ENCODE peak calls at places on chromosomes 7 and 10, in ten cellular contexts. One of them, this sample, is unnamed.

GRCh38 chr10:77501152-77501845 is 136.3 kb downstream of the KCNMA1 start:
- DNase-seq in suprapubic skin: no peak
- DNase-seq in H9: no peak
- DNase-seq in naive thymus-derived CD4-positive, alpha-beta T cell: no peak
- DNase-seq in CD8-positive, alpha-beta T cell: no peak
- DNase-seq in brain microvascular endothelial cell: peak; percentile 90
- DNase-seq in left ventricle myocardium inferior: no peak
- DNase-seq in AG04450: peak; percentile 63
- DNase-seq in psoas muscle: peak; percentile 77
- DNase-seq in ascending aorta: no peak
- DNase-seq in this sample: no peak

GRCh38 chr7:19508124-19508523 is 200.7 kb downstream of the POLR1F start:
- DNase-seq in suprapubic skin: no peak
- DNase-seq in H9: no peak
- DNase-seq in naive thymus-derived CD4-positive, alpha-beta T cell: no peak
- DNase-seq in CD8-positive, alpha-beta T cell: no peak
- DNase-seq in brain microvascular endothelial cell: peak; percentile 21
- DNase-seq in left ventricle myocardium inferior: no peak
- DNase-seq in AG04450: no peak
- DNase-seq in psoas muscle: no peak
- DNase-seq in ascending aorta: no peak
- DNase-seq in this sample: no peak

GRCh38 chr7:1331576-1332467 is 99.2 kb downstream of the UNCX start:
- DNase-seq in suprapubic skin: no peak
- DNase-seq in H9: no peak
- DNase-seq in naive thymus-derived CD4-positive, alpha-beta T cell: no peak
- DNase-seq in CD8-positive, alpha-beta T cell: no peak
- DNase-seq in brain microvascular endothelial cell: no peak
- DNase-seq in left ventricle myocardium inferior: no peak
- DNase-seq in AG04450: no peak
- DNase-seq in psoas muscle: peak; percentile 33
- DNase-seq in ascending aorta: no peak
- DNase-seq in this sample: no peak

GRCh38 chr10:114045071-114045737 is 1.5 kb downstream of the ADRB1 start:
- DNase-seq in suprapubic skin: no peak
- DNase-seq in H9: peak; percentile 52
- DNase-seq in naive thymus-derived CD4-positive, alpha-beta T cell: no peak
- DNase-seq in CD8-positive, alpha-beta T cell: no peak
- DNase-seq in brain microvascular endothelial cell: no peak
- DNase-seq in left ventricle myocardium inferior: peak; percentile 46
- DNase-seq in AG04450: no peak
- DNase-seq in psoas muscle: peak; percentile 67
- DNase-seq in ascending aorta: no peak
- DNase-seq in this sample: no peak

GRCh38 chr7:45088821-45089313 is at the start of gene NACAD:
- DNase-seq in suprapubic skin: peak; percentile 71
- DNase-seq in H9: no peak
- DNase-seq in naive thymus-derived CD4-positive, alpha-beta T cell: no peak
- DNase-seq in CD8-positive, alpha-beta T cell: no peak
- DNase-seq in brain microvascular endothelial cell: no peak
- DNase-seq in left ventricle myocardium inferior: peak; percentile 53
- DNase-seq in AG04450: no peak
- DNase-seq in psoas muscle: peak; percentile 75
- DNase-seq in ascending aorta: no peak
- DNase-seq in this sample: no peak

GRCh38 chr7:41148521-41148951 is 554.4 kb downstream of the INHBA start:
- DNase-seq in suprapubic skin: no peak
- DNase-seq in H9: no peak
- DNase-seq in naive thymus-derived CD4-positive, alpha-beta T cell: no peak
- DNase-seq in CD8-positive, alpha-beta T cell: no peak
- DNase-seq in brain microvascular endothelial cell: peak; percentile 82
- DNase-seq in left ventricle myocardium inferior: no peak
- DNase-seq in AG04450: peak; percentile 36
- DNase-seq in psoas muscle: no peak
- DNase-seq in ascending aorta: no peak
- DNase-seq in this sample: no peak

GRCh38 chr7:118285358-118285757 is 60.9 kb downstream of the ANKRD7 start:
- DNase-seq in suprapubic skin: no peak
- DNase-seq in H9: no peak
- DNase-seq in naive thymus-derived CD4-positive, alpha-beta T cell: no peak
- DNase-seq in CD8-positive, alpha-beta T cell: no peak
- DNase-seq in brain microvascular endothelial cell: no peak
- DNase-seq in left ventricle myocardium inferior: no peak
- DNase-seq in AG04450: no peak
- DNase-seq in psoas muscle: no peak
- DNase-seq in ascending aorta: no peak
- DNase-seq in this sample: no peak

GRCh38 chr7:115816318-115816974 is 214.1 kb downstream of the TFEC start:
- DNase-seq in suprapubic skin: no peak
- DNase-seq in H9: no peak
- DNase-seq in naive thymus-derived CD4-positive, alpha-beta T cell: no peak
- DNase-seq in CD8-positive, alpha-beta T cell: no peak
- DNase-seq in brain microvascular endothelial cell: no peak
- DNase-seq in left ventricle myocardium inferior: no peak
- DNase-seq in AG04450: no peak
- DNase-seq in psoas muscle: no peak
- DNase-seq in ascending aorta: no peak
- DNase-seq in this sample: no peak

GRCh38 chr10:93435621-93436385 is 46.3 kb downstream of the MYOF start:
- DNase-seq in suprapubic skin: peak; percentile 36
- DNase-seq in H9: no peak
- DNase-seq in naive thymus-derived CD4-positive, alpha-beta T cell: no peak
- DNase-seq in CD8-positive, alpha-beta T cell: no peak
- DNase-seq in brain microvascular endothelial cell: peak; percentile 61
- DNase-seq in left ventricle myocardium inferior: no peak
- DNase-seq in AG04450: no peak
- DNase-seq in psoas muscle: no peak
- DNase-seq in ascending aorta: no peak
- DNase-seq in this sample: peak; percentile 92

GRCh38 chr7:142791502-142791901 is 20.7 kb downstream of the PRSS2 start:
- DNase-seq in suprapubic skin: peak; percentile 48
- DNase-seq in H9: no peak
- DNase-seq in naive thymus-derived CD4-positive, alpha-beta T cell: no peak
- DNase-seq in CD8-positive, alpha-beta T cell: no peak
- DNase-seq in brain microvascular endothelial cell: no peak
- DNase-seq in left ventricle myocardium inferior: no peak
- DNase-seq in AG04450: no peak
- DNase-seq in psoas muscle: no peak
- DNase-seq in ascending aorta: no peak
- DNase-seq in this sample: no peak

GRCh38 chr7:97731736-97732370 is at the start of gene TAC1:
- DNase-seq in suprapubic skin: no peak
- DNase-seq in H9: peak; percentile 68
- DNase-seq in naive thymus-derived CD4-positive, alpha-beta T cell: no peak
- DNase-seq in CD8-positive, alpha-beta T cell: no peak
- DNase-seq in brain microvascular endothelial cell: no peak
- DNase-seq in left ventricle myocardium inferior: no peak
- DNase-seq in AG04450: no peak
- DNase-seq in psoas muscle: no peak
- DNase-seq in ascending aorta: no peak
- DNase-seq in this sample: no peak

GRCh38 chr10:31278279-31278941 is 40.6 kb upstream of the ZEB1 start:
- DNase-seq in suprapubic skin: no peak
- DNase-seq in H9: no peak
- DNase-seq in naive thymus-derived CD4-positive, alpha-beta T cell: no peak
- DNase-seq in CD8-positive, alpha-beta T cell: no peak
- DNase-seq in brain microvascular endothelial cell: no peak
- DNase-seq in left ventricle myocardium inferior: no peak
- DNase-seq in AG04450: no peak
- DNase-seq in psoas muscle: no peak
- DNase-seq in ascending aorta: no peak
- DNase-seq in this sample: no peak

GRCh38 chr7:129946282-129946681 is 6.5 kb downstream of the UBE2H start:
- DNase-seq in suprapubic skin: no peak
- DNase-seq in H9: no peak
- DNase-seq in naive thymus-derived CD4-positive, alpha-beta T cell: no peak
- DNase-seq in CD8-positive, alpha-beta T cell: no peak
- DNase-seq in brain microvascular endothelial cell: no peak
- DNase-seq in left ventricle myocardium inferior: no peak
- DNase-seq in AG04450: no peak
- DNase-seq in psoas muscle: no peak
- DNase-seq in ascending aorta: no peak
- DNase-seq in this sample: no peak

GRCh38 chr7:148723846-148724245 is 25.1 kb downstream of the CUL1 start:
- DNase-seq in suprapubic skin: no peak
- DNase-seq in H9: no peak
- DNase-seq in naive thymus-derived CD4-positive, alpha-beta T cell: no peak
- DNase-seq in CD8-positive, alpha-beta T cell: no peak
- DNase-seq in brain microvascular endothelial cell: no peak
- DNase-seq in left ventricle myocardium inferior: no peak
- DNase-seq in AG04450: no peak
- DNase-seq in psoas muscle: no peak
- DNase-seq in ascending aorta: no peak
- DNase-seq in this sample: no peak

GRCh38 chr7:129615018-129615417 is 3.5 kb downstream of the NRF1 start:
- DNase-seq in suprapubic skin: no peak
- DNase-seq in H9: no peak
- DNase-seq in naive thymus-derived CD4-positive, alpha-beta T cell: no peak
- DNase-seq in CD8-positive, alpha-beta T cell: no peak
- DNase-seq in brain microvascular endothelial cell: no peak
- DNase-seq in left ventricle myocardium inferior: no peak
- DNase-seq in AG04450: no peak
- DNase-seq in psoas muscle: no peak
- DNase-seq in ascending aorta: no peak
- DNase-seq in this sample: no peak

GRCh38 chr7:2141656-2142055 is 91.1 kb downstream of the MAD1L1 start:
- DNase-seq in suprapubic skin: no peak
- DNase-seq in H9: no peak
- DNase-seq in naive thymus-derived CD4-positive, alpha-beta T cell: no peak
- DNase-seq in CD8-positive, alpha-beta T cell: no peak
- DNase-seq in brain microvascular endothelial cell: no peak
- DNase-seq in left ventricle myocardium inferior: no peak
- DNase-seq in AG04450: no peak
- DNase-seq in psoas muscle: no peak
- DNase-seq in ascending aorta: no peak
- DNase-seq in this sample: no peak

GRCh38 chr10:25615926-25616325 is 318.1 kb upstream of the MYO3A start:
- DNase-seq in suprapubic skin: no peak
- DNase-seq in H9: no peak
- DNase-seq in naive thymus-derived CD4-positive, alpha-beta T cell: no peak
- DNase-seq in CD8-positive, alpha-beta T cell: no peak
- DNase-seq in brain microvascular endothelial cell: no peak
- DNase-seq in left ventricle myocardium inferior: no peak
- DNase-seq in AG04450: no peak
- DNase-seq in psoas muscle: no peak
- DNase-seq in ascending aorta: no peak
- DNase-seq in this sample: no peak

GRCh38 chr10:86899670-86900276 is 57.6 kb downstream of the MMRN2 start:
- DNase-seq in suprapubic skin: no peak
- DNase-seq in H9: no peak
- DNase-seq in naive thymus-derived CD4-positive, alpha-beta T cell: no peak
- DNase-seq in CD8-positive, alpha-beta T cell: no peak
- DNase-seq in brain microvascular endothelial cell: peak; percentile 65
- DNase-seq in left ventricle myocardium inferior: peak; percentile 20
- DNase-seq in AG04450: no peak
- DNase-seq in psoas muscle: no peak
- DNase-seq in ascending aorta: no peak
- DNase-seq in this sample: no peak

GRCh38 chr7:104328308-104328969 is at the start of gene LHFPL3:
- DNase-seq in suprapubic skin: no peak
- DNase-seq in H9: peak; percentile 58
- DNase-seq in naive thymus-derived CD4-positive, alpha-beta T cell: no peak
- DNase-seq in CD8-positive, alpha-beta T cell: no peak
- DNase-seq in brain microvascular endothelial cell: no peak
- DNase-seq in left ventricle myocardium inferior: no peak
- DNase-seq in AG04450: no peak
- DNase-seq in psoas muscle: no peak
- DNase-seq in ascending aorta: no peak
- DNase-seq in this sample: no peak
- H3K27me3 ChIP-seq in suprapubic skin: peaks cover 49% of the 10 kb centered on the region
- H3K27me3 ChIP-seq in H9: peaks cover 38% of the 10 kb centered on the region
- H3K27me3 ChIP-seq in naive thymus-derived CD4-positive, alpha-beta T cell: no peaks in the 10 kb centered on the region
- H3K27me3 ChIP-seq in CD8-positive, alpha-beta T cell: peaks cover 6% of the 10 kb centered on the region
- H3K27me3 ChIP-seq in brain microvascular endothelial cell: peaks cover 37% of the 10 kb centered on the region
- H3K27me3 ChIP-seq in left ventricle myocardium inferior: peaks cover 88% of the 10 kb centered on the region
- H3K27me3 ChIP-seq in AG04450: peaks cover 30% of the 10 kb centered on the region
- H3K27me3 ChIP-seq in psoas muscle: peaks cover 7% of the 10 kb centered on the region
- H3K27me3 ChIP-seq in ascending aorta: no peaks in the 10 kb centered on the region
- H3K27me3 ChIP-seq in this sample: peaks cover 42% of the 10 kb centered on the region

DNA sequence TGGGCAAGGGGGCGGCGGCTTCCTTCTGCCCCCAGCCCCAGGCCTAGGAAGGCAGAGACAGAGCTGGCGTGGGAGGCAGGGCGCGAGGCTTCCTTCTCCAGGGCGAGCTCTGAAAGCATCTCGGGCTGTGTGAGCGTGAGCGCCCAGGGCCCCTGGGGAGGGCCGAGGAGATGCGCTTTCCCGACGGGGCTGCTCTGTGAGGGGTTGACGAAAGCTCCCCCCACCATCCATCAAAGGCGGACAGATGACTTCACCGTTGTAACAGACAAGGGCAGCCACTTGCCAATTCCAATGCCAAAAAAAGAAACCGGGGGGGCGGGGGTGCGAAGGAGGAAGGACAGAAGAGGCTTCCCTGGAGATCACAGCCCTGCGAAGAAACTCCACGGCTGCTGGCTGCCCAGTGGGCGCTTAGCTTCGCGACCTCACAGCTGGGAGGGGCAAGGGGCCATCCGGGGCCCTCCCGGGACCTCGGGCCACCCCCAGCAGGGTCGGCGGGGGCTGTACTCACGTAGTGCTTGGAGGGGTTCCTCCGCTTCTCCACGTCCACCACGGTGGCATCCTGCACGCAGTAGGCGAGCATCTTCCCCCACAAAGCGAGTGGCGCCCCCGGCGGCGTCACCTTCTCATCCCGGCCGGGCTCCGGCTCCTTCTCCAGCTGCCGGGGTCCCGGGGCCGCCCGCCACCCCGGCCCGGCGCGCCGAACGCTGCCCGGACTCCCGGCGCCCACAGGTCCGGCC is 521 bp downstream of the SH3PXD2A start:
- DNase-seq in suprapubic skin: no peak
- DNase-seq in H9: peak; percentile 48
- DNase-seq in naive thymus-derived CD4-positive, alpha-beta T cell: no peak
- DNase-seq in CD8-positive, alpha-beta T cell: no peak
- DNase-seq in brain microvascular endothelial cell: no peak
- DNase-seq in left ventricle myocardium inferior: peak; percentile 57
- DNase-seq in AG04450: no peak
- DNase-seq in psoas muscle: peak; percentile 77
- DNase-seq in ascending aorta: no peak
- DNase-seq in this sample: no peak
- H3K27me3 ChIP-seq in suprapubic skin: no peaks in the 10 kb centered on the region
- H3K27me3 ChIP-seq in H9: peaks cover 2% of the 10 kb centered on the region
- H3K27me3 ChIP-seq in naive thymus-derived CD4-positive, alpha-beta T cell: peaks cover 5% of the 10 kb centered on the region
- H3K27me3 ChIP-seq in CD8-positive, alpha-beta T cell: no peaks in the 10 kb centered on the region
- H3K27me3 ChIP-seq in brain microvascular endothelial cell: no peaks in the 10 kb centered on the region
- H3K27me3 ChIP-seq in left ventricle myocardium inferior: no peaks in the 10 kb centered on the region
- H3K27me3 ChIP-seq in AG04450: no peaks in the 10 kb centered on the region
- H3K27me3 ChIP-seq in psoas muscle: no peaks in the 10 kb centered on the region
- H3K27me3 ChIP-seq in ascending aorta: no peaks in the 10 kb centered on the region
- H3K27me3 ChIP-seq in this sample: peaks cover 4% of the 10 kb centered on the region

GRCh38 chr10:132835848-132836233 is 49.9 kb upstream of the NKX6-2 start:
- DNase-seq in suprapubic skin: no peak
- DNase-seq in H9: no peak
- DNase-seq in naive thymus-derived CD4-positive, alpha-beta T cell: no peak
- DNase-seq in CD8-positive, alpha-beta T cell: no peak
- DNase-seq in brain microvascular endothelial cell: no peak
- DNase-seq in left ventricle myocardium inferior: no peak
- DNase-seq in AG04450: no peak
- DNase-seq in psoas muscle: no peak
- DNase-seq in ascending aorta: no peak
- DNase-seq in this sample: no peak
- H3K27me3 ChIP-seq in suprapubic skin: peaks cover 72% of the 10 kb centered on the region
- H3K27me3 ChIP-seq in H9: no peaks in the 10 kb centered on the region
- H3K27me3 ChIP-seq in naive thymus-derived CD4-positive, alpha-beta T cell: no peaks in the 10 kb centered on the region
- H3K27me3 ChIP-seq in CD8-positive, alpha-beta T cell: peaks cover 2% of the 10 kb centered on the region
- H3K27me3 ChIP-seq in brain microvascular endothelial cell: peaks cover 8% of the 10 kb centered on the region
- H3K27me3 ChIP-seq in left ventricle myocardium inferior: peaks cover 78% of the 10 kb centered on the region
- H3K27me3 ChIP-seq in AG04450: peaks cover 15% of the 10 kb centered on the region
- H3K27me3 ChIP-seq in psoas muscle: peaks cover 7% of the 10 kb centered on the region
- H3K27me3 ChIP-seq in ascending aorta: no peaks in the 10 kb centered on the region
- H3K27me3 ChIP-seq in this sample: peaks cover 28% of the 10 kb centered on the region

GRCh38 chr7:158120313-158120712 is 467.3 kb downstream of the PTPRN2 start:
- DNase-seq in suprapubic skin: peak; percentile 2
- DNase-seq in H9: no peak
- DNase-seq in naive thymus-derived CD4-positive, alpha-beta T cell: no peak
- DNase-seq in CD8-positive, alpha-beta T cell: no peak
- DNase-seq in brain microvascular endothelial cell: no peak
- DNase-seq in left ventricle myocardium inferior: no peak
- DNase-seq in AG04450: no peak
- DNase-seq in psoas muscle: no peak
- DNase-seq in ascending aorta: no peak
- DNase-seq in this sample: no peak
- H3K27me3 ChIP-seq in suprapubic skin: no peaks in the 10 kb centered on the region
- H3K27me3 ChIP-seq in H9: no peaks in the 10 kb centered on the region
- H3K27me3 ChIP-seq in naive thymus-derived CD4-positive, alpha-beta T cell: no peaks in the 10 kb centered on the region
- H3K27me3 ChIP-seq in CD8-positive, alpha-beta T cell: no peaks in the 10 kb centered on the region
- H3K27me3 ChIP-seq in brain microvascular endothelial cell: no peaks in the 10 kb centered on the region
- H3K27me3 ChIP-seq in left ventricle myocardium inferior: no peaks in the 10 kb centered on the region
- H3K27me3 ChIP-seq in AG04450: no peaks in the 10 kb centered on the region
- H3K27me3 ChIP-seq in psoas muscle: no peaks in the 10 kb centered on the region
- H3K27me3 ChIP-seq in ascending aorta: no peaks in the 10 kb centered on the region
- H3K27me3 ChIP-seq in this sample: no peaks in the 10 kb centered on the region

This sample was measured in kidney epithelial cell.